ENCODE peak calls at places on chromosomes 16 and 17, in nine cellular contexts. One of them, this sample, is unnamed.

GRCh38 chr16:56617212-56618085 is 8.1 kb upstream of the MT1E start:
- DNase-seq in Peyer's patch: no peak
- DNase-seq in gastrocnemius medialis: peak
- DNase-seq in heart left ventricle: peak
- DNase-seq in GM12891: no peak
- DNase-seq in H1: peak
- DNase-seq in endothelial cell of umbilical vein: no peak
- DNase-seq in breast epithelium: peak
- DNase-seq in GM12892: no peak
- DNase-seq in this sample: peak

GRCh38 chr16:14611660-14612059 is 18.4 kb downstream of the PARN start:
- DNase-seq in Peyer's patch: no peak
- DNase-seq in H1: no peak
- DNase-seq in heart left ventricle: no peak
- DNase-seq in gastrocnemius medialis: no peak
- DNase-seq in breast epithelium: no peak
- DNase-seq in GM12891: no peak
- DNase-seq in endothelial cell of umbilical vein: no peak
- DNase-seq in GM12892: no peak
- DNase-seq in this sample: no peak

GRCh38 chr16:67161595-67162058 is 1.9 kb downstream of the FBXL8 start:
- DNase-seq in gastrocnemius medialis: peak
- DNase-seq in GM12892: no peak
- DNase-seq in Peyer's patch: no peak
- DNase-seq in H1: peak
- DNase-seq in heart left ventricle: no peak
- DNase-seq in endothelial cell of umbilical vein: no peak
- DNase-seq in GM12891: no peak
- DNase-seq in breast epithelium: no peak
- DNase-seq in this sample: peak

GRCh38 chr16:20249247-20249646 is 78.1 kb downstream of the GP2 start:
- DNase-seq in breast epithelium: no peak
- DNase-seq in heart left ventricle: no peak
- DNase-seq in gastrocnemius medialis: no peak
- DNase-seq in GM12891: no peak
- DNase-seq in GM12892: no peak
- DNase-seq in endothelial cell of umbilical vein: no peak
- DNase-seq in H1: no peak
- DNase-seq in Peyer's patch: no peak
- DNase-seq in this sample: no peak

GRCh38 chr17:77364941-77365583 is 224.3 kb downstream of the SEC14L1 start:
- DNase-seq in Peyer's patch: no peak
- DNase-seq in breast epithelium: no peak
- DNase-seq in GM12892: no peak
- DNase-seq in GM12891: no peak
- DNase-seq in endothelial cell of umbilical vein: no peak
- DNase-seq in gastrocnemius medialis: no peak
- DNase-seq in heart left ventricle: no peak
- DNase-seq in H1: no peak
- DNase-seq in this sample: no peak

GRCh38 chr16:80599466-80599865 is 58.7 kb downstream of the DYNLRB2 start:
- DNase-seq in breast epithelium: no peak
- DNase-seq in endothelial cell of umbilical vein: peak
- DNase-seq in heart left ventricle: no peak
- DNase-seq in gastrocnemius medialis: no peak
- DNase-seq in GM12892: no peak
- DNase-seq in GM12891: no peak
- DNase-seq in Peyer's patch: no peak
- DNase-seq in H1: no peak
- DNase-seq in this sample: peak

GRCh38 chr17:9788582-9788981 is 2.8 kb downstream of the DHRS7C start:
- DNase-seq in heart left ventricle: no peak
- DNase-seq in H1: no peak
- DNase-seq in breast epithelium: no peak
- DNase-seq in Peyer's patch: no peak
- DNase-seq in GM12891: no peak
- DNase-seq in gastrocnemius medialis: peak
- DNase-seq in GM12892: no peak
- DNase-seq in endothelial cell of umbilical vein: no peak
- DNase-seq in this sample: no peak

GRCh38 chr16:59116744-59117143 is 382.6 kb upstream of the GOT2 start:
- DNase-seq in H1: no peak
- DNase-seq in Peyer's patch: no peak
- DNase-seq in GM12892: no peak
- DNase-seq in endothelial cell of umbilical vein: no peak
- DNase-seq in heart left ventricle: no peak
- DNase-seq in gastrocnemius medialis: no peak
- DNase-seq in breast epithelium: no peak
- DNase-seq in GM12891: no peak
- DNase-seq in this sample: no peak

GRCh38 chr17:14261406-14261805 is 24.7 kb upstream of the CDRT15 start:
- DNase-seq in endothelial cell of umbilical vein: no peak
- DNase-seq in gastrocnemius medialis: no peak
- DNase-seq in GM12892: no peak
- DNase-seq in H1: no peak
- DNase-seq in heart left ventricle: no peak
- DNase-seq in GM12891: no peak
- DNase-seq in Peyer's patch: no peak
- DNase-seq in breast epithelium: no peak
- DNase-seq in this sample: no peak

GRCh38 chr17:79859676-79860615 is 20.7 kb upstream of the CBX4 start:
- DNase-seq in endothelial cell of umbilical vein: no peak
- DNase-seq in H1: no peak
- DNase-seq in GM12892: no peak
- DNase-seq in heart left ventricle: no peak
- DNase-seq in breast epithelium: no peak
- DNase-seq in gastrocnemius medialis: no peak
- DNase-seq in Peyer's patch: no peak
- DNase-seq in GM12891: no peak
- DNase-seq in this sample: no peak

GRCh38 chr17:77327181-77327565 is 186.4 kb downstream of the SEC14L1 start:
- DNase-seq in breast epithelium: peak
- DNase-seq in H1: no peak
- DNase-seq in GM12891: no peak
- DNase-seq in endothelial cell of umbilical vein: no peak
- DNase-seq in heart left ventricle: no peak
- DNase-seq in GM12892: no peak
- DNase-seq in Peyer's patch: peak
- DNase-seq in gastrocnemius medialis: no peak
- DNase-seq in this sample: peak

GRCh38 chr16:57185446-57185944 is 344 bp downstream of the PSME3IP1 start:
- DNase-seq in heart left ventricle: peak
- DNase-seq in GM12892: peak
- DNase-seq in breast epithelium: peak
- DNase-seq in H1: no peak
- DNase-seq in gastrocnemius medialis: peak
- DNase-seq in endothelial cell of umbilical vein: no peak
- DNase-seq in Peyer's patch: no peak
- DNase-seq in GM12891: no peak
- DNase-seq in this sample: peak

GRCh38 chr16:31354394-31355291 is at the start of gene ITGAX:
- DNase-seq in GM12891: peak
- DNase-seq in H1: no peak
- DNase-seq in gastrocnemius medialis: peak
- DNase-seq in endothelial cell of umbilical vein: peak
- DNase-seq in GM12892: peak
- DNase-seq in breast epithelium: no peak
- DNase-seq in heart left ventricle: peak
- DNase-seq in Peyer's patch: peak
- DNase-seq in this sample: peak

GRCh38 chr17:45794840-45795239 is 10.7 kb downstream of the CRHR1 start:
- DNase-seq in heart left ventricle: no peak
- DNase-seq in Peyer's patch: no peak
- DNase-seq in gastrocnemius medialis: no peak
- DNase-seq in breast epithelium: no peak
- DNase-seq in endothelial cell of umbilical vein: no peak
- DNase-seq in GM12892: no peak
- DNase-seq in H1: no peak
- DNase-seq in GM12891: no peak
- DNase-seq in this sample: no peak

GRCh38 chr17:81386646-81387234 is 8.5 kb upstream of the BAHCC1 start:
- DNase-seq in endothelial cell of umbilical vein: no peak
- DNase-seq in gastrocnemius medialis: peak
- DNase-seq in GM12891: no peak
- DNase-seq in breast epithelium: no peak
- DNase-seq in GM12892: no peak
- DNase-seq in H1: no peak
- DNase-seq in heart left ventricle: peak
- DNase-seq in Peyer's patch: no peak
- DNase-seq in this sample: no peak

GRCh38 chr17:19753049-19753444 is 4.9 kb upstream of the ALDH3A1 start:
- DNase-seq in heart left ventricle: peak
- DNase-seq in GM12892: no peak
- DNase-seq in endothelial cell of umbilical vein: peak
- DNase-seq in breast epithelium: peak
- DNase-seq in gastrocnemius medialis: peak
- DNase-seq in GM12891: no peak
- DNase-seq in Peyer's patch: no peak
- DNase-seq in H1: no peak
- DNase-seq in this sample: peak

GRCh38 chr16:2766430-2767139 is 10.5 kb downstream of the ELOB start:
- DNase-seq in GM12892: no peak
- DNase-seq in Peyer's patch: no peak
- DNase-seq in GM12891: no peak
- DNase-seq in H1: no peak
- DNase-seq in heart left ventricle: no peak
- DNase-seq in endothelial cell of umbilical vein: no peak
- DNase-seq in gastrocnemius medialis: no peak
- DNase-seq in breast epithelium: no peak
- DNase-seq in this sample: no peak

GRCh38 chr16:2769100-2769529 is 8.0 kb downstream of the ELOB start:
- DNase-seq in H1: no peak
- DNase-seq in Peyer's patch: no peak
- DNase-seq in breast epithelium: no peak
- DNase-seq in heart left ventricle: no peak
- DNase-seq in GM12892: no peak
- DNase-seq in gastrocnemius medialis: no peak
- DNase-seq in endothelial cell of umbilical vein: no peak
- DNase-seq in GM12891: no peak
- DNase-seq in this sample: no peak

GRCh38 chr16:2767140-2767731 is 9.8 kb downstream of the ELOB start:
- DNase-seq in heart left ventricle: no peak
- DNase-seq in breast epithelium: no peak
- DNase-seq in endothelial cell of umbilical vein: no peak
- DNase-seq in Peyer's patch: no peak
- DNase-seq in H1: no peak
- DNase-seq in gastrocnemius medialis: peak
- DNase-seq in GM12892: no peak
- DNase-seq in GM12891: no peak
- DNase-seq in this sample: no peak

GRCh38 chr16:2768403-2769089 is 8.5 kb downstream of the ELOB start:
- DNase-seq in endothelial cell of umbilical vein: no peak
- DNase-seq in GM12891: no peak
- DNase-seq in gastrocnemius medialis: no peak
- DNase-seq in GM12892: no peak
- DNase-seq in breast epithelium: no peak
- DNase-seq in Peyer's patch: no peak
- DNase-seq in heart left ventricle: no peak
- DNase-seq in H1: no peak
- DNase-seq in this sample: no peak

GRCh38 chr16:2767891-2768290 is 9.2 kb downstream of the ELOB start:
- DNase-seq in GM12892: no peak
- DNase-seq in GM12891: no peak
- DNase-seq in gastrocnemius medialis: no peak
- DNase-seq in H1: no peak
- DNase-seq in heart left ventricle: no peak
- DNase-seq in endothelial cell of umbilical vein: no peak
- DNase-seq in Peyer's patch: no peak
- DNase-seq in breast epithelium: no peak
- DNase-seq in this sample: no peak
- TF ChIP-seq POLR2A in GM12892: peak
- TF ChIP-seq POLR2A in GM12891: no peak
- TF ChIP-seq POLR2A in gastrocnemius medialis: no peak
- TF ChIP-seq POLR2A in H1: no peak
- TF ChIP-seq POLR2A in heart left ventricle: no peak
- TF ChIP-seq POLR2A in endothelial cell of umbilical vein: no peak
- TF ChIP-seq POLR2A in Peyer's patch: no peak
- TF ChIP-seq POLR2A in breast epithelium: no peak
- TF ChIP-seq POLR2A in this sample: no peak

DNA sequence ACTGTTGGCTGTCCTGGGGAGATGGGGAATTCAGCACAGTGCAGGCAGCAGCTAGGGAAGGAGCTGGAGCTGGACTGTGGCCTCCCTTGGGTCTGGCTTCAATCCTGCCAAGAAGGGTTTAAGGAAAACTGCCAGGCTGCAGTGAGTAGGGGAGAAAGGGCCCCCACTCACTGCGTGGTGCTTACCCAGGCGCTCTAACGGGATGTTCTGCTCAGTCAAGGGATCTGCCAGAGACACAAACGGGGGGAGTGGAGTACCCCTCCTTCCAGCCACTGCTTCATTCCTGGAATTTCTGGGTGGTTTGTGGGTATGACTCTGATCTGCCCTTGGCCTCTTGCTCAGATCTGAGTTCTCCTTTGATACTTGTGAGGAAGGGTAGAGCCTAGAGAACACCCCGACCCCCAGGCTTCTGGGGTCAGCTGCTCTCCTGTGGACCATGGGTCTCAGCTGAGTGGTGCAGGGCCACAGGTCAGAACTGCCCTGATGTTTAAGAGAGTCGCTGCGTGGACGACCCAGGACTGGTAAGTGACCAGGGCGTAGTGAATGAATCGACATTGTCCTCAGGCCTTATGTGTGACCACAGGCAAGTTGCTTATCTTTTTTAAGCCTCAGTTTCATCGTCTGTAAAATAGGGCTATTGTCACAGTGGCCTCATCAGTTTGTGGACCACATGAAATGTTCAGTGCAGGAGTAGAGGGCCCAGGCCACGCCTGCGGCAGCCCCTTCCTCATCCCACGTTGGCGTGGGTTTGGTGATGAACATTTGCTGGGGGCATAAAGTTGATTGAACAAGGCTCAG is 9.6 kb downstream of the CRISPLD2 start:
- DNase-seq in GM12891: no peak
- DNase-seq in gastrocnemius medialis: no peak
- DNase-seq in heart left ventricle: no peak
- DNase-seq in Peyer's patch: no peak
- DNase-seq in GM12892: no peak
- DNase-seq in breast epithelium: no peak
- DNase-seq in H1: no peak
- DNase-seq in endothelial cell of umbilical vein: no peak
- DNase-seq in this sample: no peak
- TF ChIP-seq POLR2A in GM12891: no peak
- TF ChIP-seq POLR2A in gastrocnemius medialis: no peak
- TF ChIP-seq POLR2A in heart left ventricle: no peak
- TF ChIP-seq POLR2A in Peyer's patch: peak
- TF ChIP-seq POLR2A in GM12892: no peak
- TF ChIP-seq POLR2A in breast epithelium: no peak
- TF ChIP-seq POLR2A in H1: no peak
- TF ChIP-seq POLR2A in endothelial cell of umbilical vein: no peak
- TF ChIP-seq POLR2A in this sample: no peak

GRCh38 chr17:58692239-58693055 is at the start of gene RAD51C:
- DNase-seq in Peyer's patch: peak
- DNase-seq in GM12892: peak
- DNase-seq in breast epithelium: peak
- DNase-seq in heart left ventricle: peak
- DNase-seq in GM12891: peak
- DNase-seq in H1: peak
- DNase-seq in endothelial cell of umbilical vein: peak
- DNase-seq in gastrocnemius medialis: peak
- DNase-seq in this sample: peak
- TF ChIP-seq POLR2A in Peyer's patch: peak
- TF ChIP-seq POLR2A in GM12892: peak
- TF ChIP-seq POLR2A in breast epithelium: peak
- TF ChIP-seq POLR2A in heart left ventricle: peak
- TF ChIP-seq POLR2A in GM12891: peak
- TF ChIP-seq POLR2A in H1: peak
- TF ChIP-seq POLR2A in endothelial cell of umbilical vein: peak
- TF ChIP-seq POLR2A in gastrocnemius medialis: peak
- TF ChIP-seq POLR2A in this sample: no peak

GRCh38 chr16:678209-678857 is 1.9 kb upstream of the STUB1 start:
- DNase-seq in GM12891: no peak
- DNase-seq in Peyer's patch: peak
- DNase-seq in GM12892: no peak
- DNase-seq in gastrocnemius medialis: peak
- DNase-seq in H1: no peak
- DNase-seq in breast epithelium: no peak
- DNase-seq in endothelial cell of umbilical vein: no peak
- DNase-seq in heart left ventricle: no peak
- DNase-seq in this sample: no peak
- TF ChIP-seq POLR2A in GM12891: no peak
- TF ChIP-seq POLR2A in Peyer's patch: no peak
- TF ChIP-seq POLR2A in GM12892: no peak
- TF ChIP-seq POLR2A in gastrocnemius medialis: no peak
- TF ChIP-seq POLR2A in H1: no peak
- TF ChIP-seq POLR2A in breast epithelium: no peak
- TF ChIP-seq POLR2A in endothelial cell of umbilical vein: no peak
- TF ChIP-seq POLR2A in heart left ventricle: no peak
- TF ChIP-seq POLR2A in this sample: no peak

This sample was measured in lower leg skin.